ENCODE peak calls at places on chromosome 9, in eight cellular contexts. One of them, this sample, is unnamed.

GRCh38 chr9:73080110-73080683 is 71.5 kb upstream of the ANXA1 start:
- DNase-seq in naive B cell: no peak
- DNase-seq in stimulated activated CD4-positive, alpha-beta T cell treated with anti-CD3 and anti-CD28 coated beads, Interleukin-1b, Interleukin-23, amount 100 ng/mL, for 4 hours: no peak
- DNase-seq in GM23248: no peak
- DNase-seq in OCI-LY7: no peak
- DNase-seq in RWPE1: no peak
- DNase-seq in posterior cingulate gyrus: no peak
- DNase-seq in Right ventricle myocardium superior: no peak
- DNase-seq in this sample: no peak

GRCh38 chr9:114315723-114316363 is 7.1 kb upstream of the ORM1 start:
- DNase-seq in naive B cell: no peak
- DNase-seq in posterior cingulate gyrus: no peak
- DNase-seq in OCI-LY7: no peak
- DNase-seq in Right ventricle myocardium superior: no peak
- DNase-seq in RWPE1: no peak
- DNase-seq in stimulated activated CD4-positive, alpha-beta T cell treated with anti-CD3 and anti-CD28 coated beads, Interleukin-1b, Interleukin-23, amount 100 ng/mL, for 4 hours: no peak
- DNase-seq in GM23248: no peak
- DNase-seq in this sample: no peak

GRCh38 chr9:113511047-113511521 is 47.6 kb downstream of the RGS3 start:
- DNase-seq in RWPE1: no peak
- DNase-seq in Right ventricle myocardium superior: peak
- DNase-seq in naive B cell: no peak
- DNase-seq in OCI-LY7: no peak
- DNase-seq in GM23248: no peak
- DNase-seq in stimulated activated CD4-positive, alpha-beta T cell treated with anti-CD3 and anti-CD28 coated beads, Interleukin-1b, Interleukin-23, amount 100 ng/mL, for 4 hours: no peak
- DNase-seq in posterior cingulate gyrus: no peak
- DNase-seq in this sample: no peak

GRCh38 chr9:89926691-89927220 is 321.9 kb downstream of the GADD45G start:
- DNase-seq in OCI-LY7: no peak
- DNase-seq in Right ventricle myocardium superior: no peak
- DNase-seq in RWPE1: no peak
- DNase-seq in stimulated activated CD4-positive, alpha-beta T cell treated with anti-CD3 and anti-CD28 coated beads, Interleukin-1b, Interleukin-23, amount 100 ng/mL, for 4 hours: no peak
- DNase-seq in posterior cingulate gyrus: no peak
- DNase-seq in GM23248: no peak
- DNase-seq in naive B cell: no peak
- DNase-seq in this sample: no peak

GRCh38 chr9:97740848-97741821 is 44.0 kb upstream of the XPA start:
- DNase-seq in stimulated activated CD4-positive, alpha-beta T cell treated with anti-CD3 and anti-CD28 coated beads, Interleukin-1b, Interleukin-23, amount 100 ng/mL, for 4 hours: peak
- DNase-seq in naive B cell: peak
- DNase-seq in RWPE1: peak
- DNase-seq in GM23248: peak
- DNase-seq in posterior cingulate gyrus: peak
- DNase-seq in OCI-LY7: no peak
- DNase-seq in Right ventricle myocardium superior: peak
- DNase-seq in this sample: peak

GRCh38 chr9:129036923-129037766 is 719 bp downstream of the MIGA2 start:
- DNase-seq in stimulated activated CD4-positive, alpha-beta T cell treated with anti-CD3 and anti-CD28 coated beads, Interleukin-1b, Interleukin-23, amount 100 ng/mL, for 4 hours: no peak
- DNase-seq in OCI-LY7: no peak
- DNase-seq in naive B cell: no peak
- DNase-seq in posterior cingulate gyrus: no peak
- DNase-seq in RWPE1: peak
- DNase-seq in Right ventricle myocardium superior: no peak
- DNase-seq in GM23248: peak
- DNase-seq in this sample: no peak

GRCh38 chr9:121198512-121199042 is 3.1 kb downstream of the RAB14 start:
- DNase-seq in OCI-LY7: no peak
- DNase-seq in GM23248: peak
- DNase-seq in stimulated activated CD4-positive, alpha-beta T cell treated with anti-CD3 and anti-CD28 coated beads, Interleukin-1b, Interleukin-23, amount 100 ng/mL, for 4 hours: no peak
- DNase-seq in Right ventricle myocardium superior: no peak
- DNase-seq in naive B cell: no peak
- DNase-seq in RWPE1: no peak
- DNase-seq in posterior cingulate gyrus: no peak
- DNase-seq in this sample: no peak

GRCh38 chr9:120482424-120483186 is 97.4 kb downstream of the CDK5RAP2 start:
- DNase-seq in OCI-LY7: no peak
- DNase-seq in stimulated activated CD4-positive, alpha-beta T cell treated with anti-CD3 and anti-CD28 coated beads, Interleukin-1b, Interleukin-23, amount 100 ng/mL, for 4 hours: no peak
- DNase-seq in naive B cell: no peak
- DNase-seq in posterior cingulate gyrus: no peak
- DNase-seq in Right ventricle myocardium superior: peak
- DNase-seq in GM23248: peak
- DNase-seq in RWPE1: no peak
- DNase-seq in this sample: no peak

GRCh38 chr9:132099741-132100407 is 20.2 kb upstream of the MED27 start:
- DNase-seq in stimulated activated CD4-positive, alpha-beta T cell treated with anti-CD3 and anti-CD28 coated beads, Interleukin-1b, Interleukin-23, amount 100 ng/mL, for 4 hours: no peak
- DNase-seq in OCI-LY7: no peak
- DNase-seq in GM23248: no peak
- DNase-seq in RWPE1: no peak
- DNase-seq in posterior cingulate gyrus: no peak
- DNase-seq in Right ventricle myocardium superior: no peak
- DNase-seq in naive B cell: no peak
- DNase-seq in this sample: no peak

GRCh38 chr9:129614932-129615331 is 6.0 kb downstream of the C9orf50 start:
- DNase-seq in Right ventricle myocardium superior: no peak
- DNase-seq in OCI-LY7: no peak
- DNase-seq in GM23248: no peak
- DNase-seq in stimulated activated CD4-positive, alpha-beta T cell treated with anti-CD3 and anti-CD28 coated beads, Interleukin-1b, Interleukin-23, amount 100 ng/mL, for 4 hours: no peak
- DNase-seq in posterior cingulate gyrus: no peak
- DNase-seq in RWPE1: no peak
- DNase-seq in naive B cell: no peak
- DNase-seq in this sample: no peak

GRCh38 chr9:32989651-32990050 is 11.8 kb downstream of the APTX start:
- DNase-seq in stimulated activated CD4-positive, alpha-beta T cell treated with anti-CD3 and anti-CD28 coated beads, Interleukin-1b, Interleukin-23, amount 100 ng/mL, for 4 hours: no peak
- DNase-seq in posterior cingulate gyrus: no peak
- DNase-seq in RWPE1: no peak
- DNase-seq in naive B cell: no peak
- DNase-seq in GM23248: peak
- DNase-seq in Right ventricle myocardium superior: no peak
- DNase-seq in OCI-LY7: no peak
- DNase-seq in this sample: no peak

GRCh38 chr9:114450833-114451706 is 54.2 kb downstream of the WHRN start:
- DNase-seq in RWPE1: no peak
- DNase-seq in GM23248: no peak
- DNase-seq in stimulated activated CD4-positive, alpha-beta T cell treated with anti-CD3 and anti-CD28 coated beads, Interleukin-1b, Interleukin-23, amount 100 ng/mL, for 4 hours: no peak
- DNase-seq in OCI-LY7: peak
- DNase-seq in naive B cell: peak
- DNase-seq in Right ventricle myocardium superior: no peak
- DNase-seq in posterior cingulate gyrus: no peak
- DNase-seq in this sample: no peak

GRCh38 chr9:13952906-13953305 is 361.0 kb downstream of the NFIB start:
- DNase-seq in OCI-LY7: no peak
- DNase-seq in GM23248: no peak
- DNase-seq in naive B cell: no peak
- DNase-seq in RWPE1: no peak
- DNase-seq in Right ventricle myocardium superior: no peak
- DNase-seq in stimulated activated CD4-positive, alpha-beta T cell treated with anti-CD3 and anti-CD28 coated beads, Interleukin-1b, Interleukin-23, amount 100 ng/mL, for 4 hours: no peak
- DNase-seq in posterior cingulate gyrus: no peak
- DNase-seq in this sample: no peak

GRCh38 chr9:806285-807156 is 35.0 kb upstream of the DMRT1 start:
- DNase-seq in RWPE1: peak
- DNase-seq in Right ventricle myocardium superior: no peak
- DNase-seq in naive B cell: peak
- DNase-seq in OCI-LY7: peak
- DNase-seq in GM23248: peak
- DNase-seq in posterior cingulate gyrus: no peak
- DNase-seq in stimulated activated CD4-positive, alpha-beta T cell treated with anti-CD3 and anti-CD28 coated beads, Interleukin-1b, Interleukin-23, amount 100 ng/mL, for 4 hours: no peak
- DNase-seq in this sample: no peak

GRCh38 chr9:74025402-74025894 is 471.7 kb upstream of the RORB start:
- DNase-seq in stimulated activated CD4-positive, alpha-beta T cell treated with anti-CD3 and anti-CD28 coated beads, Interleukin-1b, Interleukin-23, amount 100 ng/mL, for 4 hours: no peak
- DNase-seq in naive B cell: no peak
- DNase-seq in Right ventricle myocardium superior: no peak
- DNase-seq in posterior cingulate gyrus: no peak
- DNase-seq in GM23248: peak
- DNase-seq in RWPE1: peak
- DNase-seq in OCI-LY7: no peak
- DNase-seq in this sample: no peak